ENCODE peak calls at places on chromosomes 5 and 9, in four cellular contexts. U, X, D and V are unnamed samples. For H3K4me1, the result is how much of the 10 kb centered on the place peaks cover.

GRCh38 chr5:43040287-43041098 is at the start of gene ANXA2R:
- DNase-seq in U (peak), X (peak), D (peak), V (peak)

GRCh38 chr9:70835323-70835722 is 286.1 kb downstream of the TRPM3 start:
- DNase-seq in U (no peak), X (no peak), D (no peak), V (no peak)

GRCh38 chr5:10552183-10553143 is 11.4 kb upstream of the ANKRD33B start:
- DNase-seq in U (no peak), X (no peak), D (no peak), V (no peak)

GRCh38 chr5:146052780-146053179 is 52.6 kb downstream of the PLAC8L1 start:
- DNase-seq in U (peak), X (no peak), D (no peak), V (no peak)

GRCh38 chr9:117092582-117092981 is 322.3 kb downstream of the ASTN2 start:
- DNase-seq in U (no peak), X (no peak), D (no peak), V (no peak)

GRCh38 chr9:92180669-92181181 is 65.5 kb upstream of the SPTLC1 start:
- DNase-seq in U (no peak), X (no peak), D (no peak), V (no peak)

GRCh38 chr5:145825751-145826180 is 9.4 kb downstream of the PRELID2 start:
- DNase-seq in U (peak), X (no peak), D (no peak), V (no peak)

GRCh38 chr5:109803854-109804253 is 114.1 kb downstream of the MAN2A1 start:
- DNase-seq in U (no peak), X (no peak), D (no peak), V (no peak)

GRCh38 chr9:123162359-123163345 is 105.7 kb downstream of the STRBP start:
- DNase-seq in U (no peak), X (no peak), D (no peak), V (no peak)

GRCh38 chr5:113683211-113683610 is 169.7 kb downstream of the YTHDC2 start:
- DNase-seq in U (no peak), X (no peak), D (no peak), V (no peak)
- H3K4me1 ChIP-seq in U (under half), X (under half), D (under half), V (under half)

DNA sequence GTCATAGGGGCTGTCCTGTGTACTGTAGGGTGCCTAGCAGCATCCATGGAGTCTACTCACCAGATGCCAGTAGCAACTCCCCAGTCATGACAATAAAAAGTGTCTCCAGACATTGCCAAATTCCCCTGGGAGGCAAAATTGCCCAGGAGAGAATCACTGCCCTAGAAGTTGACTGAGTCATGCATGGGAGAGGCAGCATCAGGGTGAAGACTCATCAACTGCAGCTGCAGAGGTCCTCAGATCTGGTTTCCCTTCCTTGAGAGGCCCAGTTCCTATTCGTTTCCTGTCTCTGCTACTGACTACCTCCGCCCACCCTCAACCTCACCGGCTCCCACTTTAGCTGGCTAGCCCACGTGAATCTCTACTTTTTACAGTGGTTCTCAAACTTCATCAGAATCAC is 88.6 kb upstream of the AGXT2 start:
- DNase-seq in U (no peak), X (no peak), D (no peak), V (no peak)
- H3K4me1 ChIP-seq in U (under half), X (under half), D (under half), V (under half)

DNA sequence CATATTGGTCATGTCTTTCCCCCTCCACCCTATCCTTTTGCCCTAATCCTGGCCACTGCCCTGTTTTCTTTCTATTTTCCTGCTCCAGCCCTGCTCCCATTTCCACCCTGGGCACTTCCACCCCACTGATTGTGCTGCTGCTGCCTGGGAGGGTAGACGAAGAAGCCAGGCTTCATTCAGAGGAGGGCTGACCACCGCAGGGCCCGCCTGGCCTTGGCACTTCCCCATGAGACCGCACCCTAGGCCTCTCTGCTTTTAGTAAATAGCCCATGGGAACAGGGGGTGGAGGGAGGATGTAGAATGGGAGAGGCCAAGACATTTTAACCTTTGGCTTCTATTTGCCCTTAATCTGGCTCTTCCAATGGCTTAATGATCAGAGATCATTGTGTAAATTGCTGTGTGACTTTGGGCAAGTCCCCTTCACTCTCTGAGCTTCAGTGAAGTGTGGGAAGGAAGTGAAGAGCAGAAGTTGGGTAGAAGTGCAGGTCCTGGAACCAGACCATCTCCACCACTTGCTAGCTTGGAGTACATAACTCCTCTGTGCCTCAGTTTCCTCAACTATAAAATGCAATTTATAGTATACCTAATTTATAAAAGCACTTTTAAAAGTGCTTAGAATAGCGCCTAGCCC is 13.6 kb upstream of the GPX3 start:
- DNase-seq in U (no peak), X (no peak), D (peak), V (peak)
- H3K4me1 ChIP-seq in U (under half), X (under half), D (half or more), V (under half)

GRCh38 chr5:72465601-72466563 is 41.3 kb downstream of the ZNF366 start:
- DNase-seq in U (no peak), X (no peak), D (no peak), V (no peak)

GRCh38 chr5:72467421-72467820 is 39.8 kb downstream of the ZNF366 start:
- DNase-seq in U (no peak), X (no peak), D (no peak), V (no peak)

GRCh38 chr5:72470817-72471216 is 36.4 kb downstream of the ZNF366 start:
- DNase-seq in U (no peak), X (no peak), D (no peak), V (no peak)

GRCh38 chr5:72467987-72468386 is 39.2 kb downstream of the ZNF366 start:
- DNase-seq in U (no peak), X (no peak), D (no peak), V (no peak)

GRCh38 chr5:72468606-72469005 is 38.6 kb downstream of the ZNF366 start:
- DNase-seq in U (no peak), X (no peak), D (no peak), V (no peak)
- H3K4me1 ChIP-seq in U (under half), X (under half), D (half or more), V (half or more)

GRCh38 chr5:138574744-138575193 is 432 bp downstream of the HSPA9 start:
- DNase-seq in U (no peak), X (no peak), D (no peak), V (no peak)

GRCh38 chr5:138575194-138576015 is at the start of gene HSPA9:
- DNase-seq in U (peak), X (peak), D (peak), V (peak)

GRCh38 chr5:138573949-138574670 is 1.1 kb downstream of the HSPA9 start:
- DNase-seq in U (no peak), X (no peak), D (no peak), V (no peak)

GRCh38 chr5:138570871-138571270 is 4.3 kb downstream of the HSPA9 start:
- DNase-seq in U (no peak), X (no peak), D (no peak), V (no peak)

GRCh38 chr5:138573223-138573622 is 2.0 kb downstream of the HSPA9 start:
- DNase-seq in U (no peak), X (no peak), D (no peak), V (no peak)
- H3K4me1 ChIP-seq in U (under half), X (under half), D (half or more), V (under half)

DNA sequence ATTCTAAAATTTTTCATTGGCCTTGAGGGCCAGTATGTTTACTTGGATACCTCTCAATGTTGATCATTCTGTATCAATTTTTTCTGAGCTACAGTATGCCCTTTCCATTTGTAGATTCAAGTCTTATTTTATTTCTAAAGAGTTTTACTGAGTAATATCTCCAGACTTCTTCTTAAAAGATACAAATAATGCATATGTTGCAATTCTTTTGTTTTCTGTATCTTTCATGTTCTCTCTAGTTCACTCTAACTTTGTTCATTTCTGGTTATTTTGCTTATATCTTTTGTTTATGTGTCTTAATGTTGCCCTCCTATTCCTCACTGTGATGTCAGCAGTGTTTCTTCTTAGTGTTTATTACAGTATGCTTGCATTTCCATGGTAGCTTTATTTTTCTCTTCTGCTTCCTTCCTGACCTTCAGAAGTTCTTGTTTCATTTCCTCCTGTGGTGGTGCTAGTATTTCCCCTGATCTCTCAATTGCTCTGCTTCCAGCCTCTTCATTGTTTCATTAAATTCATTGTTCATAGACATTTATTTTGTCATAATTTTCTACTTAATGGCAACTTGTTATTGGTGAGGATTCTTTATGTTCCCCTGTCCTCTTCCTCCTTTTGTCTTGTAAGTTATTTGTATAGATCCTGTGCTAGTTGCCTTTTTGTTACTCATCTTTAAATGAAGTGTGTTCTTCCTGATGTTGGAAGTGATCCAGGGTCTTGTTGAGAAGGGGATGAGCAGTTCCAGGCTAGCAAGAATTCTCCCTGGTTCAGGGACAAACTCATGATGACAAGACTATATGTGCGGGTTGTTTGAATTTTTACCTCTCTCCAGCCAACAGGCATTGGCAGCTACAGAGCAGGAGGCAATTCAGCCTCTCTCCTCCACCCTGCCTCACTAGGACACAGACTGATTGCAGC is 160.8 kb downstream of the DEPDC1B start:
- DNase-seq in U (no peak), X (no peak), D (no peak), V (no peak)
- H3K4me1 ChIP-seq in U (under half), X (under half), D (under half), V (under half)